ENCODE peak calls at places on chromosomes 6 and 20, in eight cellular contexts. H, P, K, O, B, C, X and I are unnamed samples. For H3K4me1, the result is how much of the 10 kb centered on the place peaks cover.

GRCh38 chr6:12296255-12296573 is 6.1 kb downstream of the EDN1 start:
- DNase-seq in H (peak), P (no peak), K (no peak), O (no peak), B (no peak), C (no peak), X (no peak), I (no peak)

GRCh38 chr6:5422321-5422915 is 161.1 kb downstream of the FARS2 start:
- DNase-seq in H (peak), P (peak), K (peak), O (no peak), B (no peak), C (peak), X (no peak), I (peak)

GRCh38 chr6:34234667-34235604 is 1.7 kb upstream of the HMGA1 start:
- DNase-seq in H (no peak), P (peak), K (no peak), O (no peak), B (peak), C (peak), X (peak), I (no peak)

GRCh38 chr6:56766806-56767178 is 124.1 kb upstream of the DST start:
- DNase-seq in H (peak), P (no peak), K (no peak), O (no peak), B (no peak), C (no peak), X (peak), I (no peak)

GRCh38 chr6:129662980-129663431 is 47.0 kb downstream of the ARHGAP18 start:
- DNase-seq in H (no peak), P (no peak), K (no peak), O (no peak), B (no peak), C (no peak), X (no peak), I (no peak)

GRCh38 chr6:118912646-118913045 is 18.7 kb downstream of the ASF1A start:
- DNase-seq in H (no peak), P (no peak), K (no peak), O (no peak), B (no peak), C (no peak), X (no peak), I (no peak)

GRCh38 chr20:63099426-63100267 is 92.9 kb upstream of the BHLHE23 start:
- DNase-seq in H (no peak), P (no peak), K (no peak), O (no peak), B (no peak), C (no peak), X (no peak), I (peak)

GRCh38 chr20:22768779-22769178 is 184.4 kb upstream of the FOXA2 start:
- DNase-seq in H (no peak), P (no peak), K (no peak), O (peak), B (no peak), C (peak), X (peak), I (no peak)

GRCh38 chr6:6614096-6614964 is 25.8 kb downstream of the LY86 start:
- DNase-seq in H (no peak), P (no peak), K (no peak), O (peak), B (no peak), C (no peak), X (no peak), I (no peak)

GRCh38 chr20:18634501-18634900 is 46.6 kb downstream of the DTD1 start:
- DNase-seq in H (no peak), P (no peak), K (no peak), O (no peak), B (no peak), C (no peak), X (no peak), I (no peak)

GRCh38 chr20:18637296-18637695 is 49.4 kb downstream of the DTD1 start:
- DNase-seq in H (no peak), P (no peak), K (no peak), O (no peak), B (no peak), C (no peak), X (no peak), I (no peak)

GRCh38 chr20:18638768-18639167 is 50.9 kb downstream of the DTD1 start:
- DNase-seq in H (peak), P (no peak), K (no peak), O (no peak), B (no peak), C (no peak), X (no peak), I (no peak)

GRCh38 chr20:18645196-18645745 is 57.4 kb downstream of the DTD1 start:
- DNase-seq in H (no peak), P (no peak), K (no peak), O (no peak), B (no peak), C (no peak), X (no peak), I (no peak)

DNA sequence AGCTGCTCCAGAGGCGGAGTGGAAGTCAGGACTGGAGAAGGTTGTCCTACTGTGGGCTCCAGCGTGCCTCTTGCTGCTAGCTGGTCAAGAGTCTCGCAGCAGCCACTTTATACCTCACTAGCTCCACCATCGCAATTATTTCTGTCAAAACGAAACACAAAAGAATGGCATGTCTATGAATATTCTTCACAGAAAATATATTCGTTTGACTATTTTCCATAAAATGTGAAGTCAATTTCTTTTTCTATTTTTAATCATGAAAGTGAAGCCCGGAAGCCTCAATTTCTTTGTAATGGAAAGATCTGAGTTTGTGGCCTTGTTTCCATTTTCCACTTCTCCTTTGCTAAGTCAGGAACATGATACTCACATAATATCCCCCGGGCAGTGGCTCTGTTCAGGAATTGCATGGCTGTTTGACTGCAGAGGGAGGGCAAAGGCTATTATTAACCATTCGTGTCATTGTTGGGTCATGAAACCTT is 51.7 kb downstream of the DTD1 start:
- DNase-seq in H (no peak), P (no peak), K (no peak), O (no peak), B (no peak), C (no peak), X (no peak), I (peak)
- H3K27ac ChIP-seq in H (no peak), P (no peak), K (no peak), O (no peak), B (no peak), C (no peak), X (no peak), I (no peak)

DNA sequence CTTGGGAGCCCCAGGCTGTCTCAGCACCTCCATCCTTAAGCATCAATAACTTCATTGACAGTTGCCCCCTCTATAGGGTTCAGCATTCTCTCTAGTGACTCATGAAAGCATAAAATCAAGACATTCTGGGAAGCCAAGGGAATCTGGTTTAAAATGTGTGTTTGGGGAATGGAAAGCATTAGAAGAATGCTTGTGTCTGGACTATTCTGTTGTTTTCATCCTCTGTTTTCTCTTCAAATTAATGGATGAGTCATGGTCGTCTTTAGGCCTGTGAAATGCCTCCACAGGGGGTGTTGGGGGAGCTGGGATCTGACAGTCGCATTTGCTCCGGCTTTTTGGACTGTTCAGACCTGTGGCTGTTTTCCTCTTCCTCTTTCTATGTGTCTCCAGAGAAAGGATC is 279.7 kb downstream of the CDC5L start:
- DNase-seq in H (peak), P (no peak), K (no peak), O (no peak), B (no peak), C (peak), X (peak), I (peak)
- H3K4me1 ChIP-seq in H (under half), P (under half), K (under half), O (under half), B (under half), C (under half), X (under half), I (half or more)

DNA sequence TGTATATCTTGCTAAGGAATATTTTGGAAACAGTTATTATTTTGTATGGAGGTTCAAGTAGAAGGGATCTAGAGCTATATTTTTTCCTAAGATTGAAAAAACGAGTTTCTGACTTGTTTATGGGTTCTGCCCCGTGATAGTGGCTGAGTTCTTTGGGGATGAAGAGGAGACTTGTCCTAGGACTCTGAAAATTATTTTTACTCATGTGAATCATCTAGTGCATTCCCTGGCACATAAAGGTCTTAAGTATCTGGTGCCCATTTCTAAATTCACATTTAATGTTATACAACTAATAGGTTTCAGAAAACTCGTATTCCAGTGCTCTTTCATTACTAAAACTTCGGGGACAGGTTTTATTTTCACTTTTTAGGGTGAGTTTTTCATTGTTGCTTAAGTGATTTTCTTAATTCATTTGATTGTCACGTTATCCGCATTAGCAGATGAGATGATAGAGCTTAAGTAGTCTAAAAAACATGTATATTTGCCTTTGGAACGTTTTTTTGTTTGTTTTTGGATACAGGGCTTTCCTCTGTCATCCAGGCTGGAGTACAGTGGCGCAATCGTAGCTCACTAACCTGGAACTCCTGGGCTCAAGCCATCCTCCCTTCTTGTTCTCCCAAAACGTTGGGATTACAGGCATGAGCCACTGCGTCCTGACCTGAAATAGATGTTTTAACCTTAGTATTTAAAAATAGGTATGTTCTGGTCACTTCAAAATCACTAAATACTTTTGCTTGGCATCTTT is 2.1 kb downstream of the NFYA start:
- DNase-seq in H (peak), P (no peak), K (no peak), O (no peak), B (no peak), C (no peak), X (no peak), I (no peak)
- H3K27ac ChIP-seq in H (peak), P (peak), K (peak), O (peak), B (peak), C (no peak), X (no peak), I (no peak)

GRCh38 chr20:33677991-33678431 is 3.8 kb upstream of the NECAB3 start:
- DNase-seq in H (no peak), P (no peak), K (no peak), O (no peak), B (no peak), C (no peak), X (peak), I (peak)
- H3K4me1 ChIP-seq in H (under half), P (half or more), K (under half), O (under half), B (under half), C (under half), X (under half), I (under half)

DNA sequence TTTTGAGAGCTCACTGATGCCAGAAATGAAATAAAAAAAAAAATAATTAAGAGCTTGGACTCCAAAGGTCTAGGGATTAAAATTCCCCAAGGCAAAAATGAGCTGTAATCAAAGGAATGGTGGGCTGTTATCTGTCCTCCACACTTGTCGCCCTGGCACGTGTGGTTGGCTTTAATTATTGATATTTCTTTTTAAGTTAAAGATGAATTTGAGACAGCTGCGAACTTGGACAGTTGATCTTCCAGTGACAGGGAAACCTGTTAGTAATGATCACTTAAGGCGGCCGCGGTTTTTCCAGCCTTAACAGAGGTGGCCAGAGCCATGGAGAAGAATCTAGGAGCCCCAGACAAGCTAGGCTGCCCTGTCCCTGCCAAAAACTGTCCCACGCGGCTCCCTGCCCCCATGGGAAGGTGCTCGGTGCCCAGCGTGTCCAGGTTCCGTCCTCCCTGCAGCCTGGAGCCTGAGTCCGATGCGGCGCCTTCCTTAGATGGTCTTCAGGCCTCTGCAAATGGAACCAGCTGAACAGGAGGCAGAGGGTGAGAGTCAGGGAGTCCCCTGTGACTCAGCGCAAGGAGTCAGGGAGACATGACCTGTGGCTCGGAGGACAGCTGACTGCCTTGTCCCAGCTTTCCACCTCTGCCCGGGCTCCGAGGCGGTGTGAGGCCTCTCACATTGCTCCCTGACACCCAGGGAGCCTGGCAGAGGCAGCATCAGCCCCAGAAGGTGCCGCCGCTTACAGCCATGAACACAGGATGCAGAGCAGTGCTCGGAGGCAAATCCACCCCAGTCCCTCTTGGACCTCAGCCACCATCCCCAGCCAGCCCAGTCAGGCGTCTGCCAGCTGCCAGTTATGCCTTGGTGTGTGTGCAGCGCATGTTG is 377.5 kb downstream of the CDH4 start:
- DNase-seq in H (no peak), P (no peak), K (no peak), O (no peak), B (no peak), C (no peak), X (no peak), I (peak)
- H3K27ac ChIP-seq in H (no peak), P (no peak), K (no peak), O (no peak), B (no peak), C (no peak), X (no peak), I (peak)

GRCh38 chr6:31465718-31466117 is 32.2 kb upstream of the MICB start:
- DNase-seq in H (no peak), P (no peak), K (no peak), O (no peak), B (no peak), C (no peak), X (no peak), I (no peak)
- H3K4me1 ChIP-seq in H (under half), P (under half), K (under half), O (under half), B (under half), C (under half), X (under half), I (under half)

GRCh38 chr6:157839606-157840005 is 16.6 kb downstream of the SNX9 start:
- DNase-seq in H (no peak), P (no peak), K (no peak), O (no peak), B (no peak), C (no peak), X (no peak), I (no peak)
- H3K27ac ChIP-seq in H (no peak), P (no peak), K (no peak), O (no peak), B (no peak), C (no peak), X (peak), I (no peak)

DNA sequence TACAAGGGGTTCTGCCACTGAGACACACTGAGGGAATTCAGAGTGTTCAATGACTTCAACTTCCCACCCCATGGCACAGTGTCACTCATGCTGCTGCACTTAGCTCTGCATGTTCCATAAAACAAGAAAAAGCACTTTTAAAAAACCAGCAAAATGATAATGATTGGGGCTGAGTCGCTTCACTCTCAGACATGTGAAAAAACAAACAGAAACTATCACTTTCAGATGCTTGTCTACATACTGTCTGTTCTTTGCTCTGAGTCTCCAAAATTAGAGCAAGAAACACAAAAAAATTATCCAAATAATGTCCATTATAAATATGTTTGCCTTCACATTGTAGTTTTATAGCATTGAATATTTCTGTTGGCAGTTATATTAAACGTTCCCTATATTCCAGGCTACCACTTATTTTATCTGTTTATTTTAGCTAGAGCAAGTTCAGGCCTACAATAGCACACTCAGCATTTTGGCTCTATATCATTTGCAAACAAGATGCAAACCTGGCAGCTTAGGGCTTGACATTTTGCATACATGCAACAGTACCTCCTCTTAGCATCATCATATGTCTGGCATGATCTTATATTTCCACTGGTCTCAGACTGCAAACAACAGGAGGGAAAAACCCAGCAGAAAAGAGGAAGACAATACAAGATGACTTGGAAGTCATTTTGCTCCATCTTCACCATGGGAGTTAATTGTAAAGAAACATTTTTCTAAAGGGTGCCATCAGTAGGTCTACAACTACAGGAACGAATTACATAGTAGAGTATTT is 398.8 kb downstream of the HACE1 start:
- DNase-seq in H (no peak), P (no peak), K (no peak), O (no peak), B (no peak), C (no peak), X (no peak), I (no peak)
- H3K4me1 ChIP-seq in H (under half), P (under half), K (under half), O (under half), B (under half), C (under half), X (under half), I (under half)